ENCODE peak calls at places on chromosomes 16 and 17, in four cellular contexts. One of them, this sample, is unnamed.
A peak's percentile ranks its signal among the peaks of the same experiment; 100 is the strongest.

GRCh38 chr16:48818257-48818656 is 208.3 kb upstream of the N4BP1 start:
- DNase-seq in psoas muscle: no peak
- DNase-seq in AG08395: no peak
- DNase-seq in ureter: no peak
- DNase-seq in this sample: no peak

GRCh38 chr16:69105501-69106361 is at the start of gene HAS3:
- DNase-seq in psoas muscle: no peak
- DNase-seq in AG08395: peak; percentile 66
- DNase-seq in ureter: peak; percentile 67
- DNase-seq in this sample: peak; percentile 40

GRCh38 chr16:86951831-86952598 is 365.2 kb downstream of the C16orf95 start:
- DNase-seq in psoas muscle: peak; percentile 51
- DNase-seq in ureter: no peak
- DNase-seq in AG08395: peak; percentile 89
- DNase-seq in this sample: no peak

GRCh38 chr17:49508061-49508865 is 13.2 kb downstream of the NGFR start:
- DNase-seq in psoas muscle: no peak
- DNase-seq in ureter: peak; percentile 85
- DNase-seq in AG08395: peak; percentile 41
- DNase-seq in this sample: no peak

GRCh38 chr17:33888455-33888854 is 366.6 kb upstream of the CCL2 start:
- DNase-seq in ureter: no peak
- DNase-seq in psoas muscle: no peak
- DNase-seq in AG08395: peak; percentile 56
- DNase-seq in this sample: no peak

GRCh38 chr17:51397361-51398127 is 137.2 kb downstream of the UTP18 start:
- DNase-seq in psoas muscle: no peak
- DNase-seq in AG08395: peak; percentile 3
- DNase-seq in ureter: no peak
- DNase-seq in this sample: no peak

GRCh38 chr17:34354637-34355036 is 1.6 kb upstream of the CCL13 start:
- DNase-seq in psoas muscle: no peak
- DNase-seq in ureter: no peak
- DNase-seq in AG08395: no peak
- DNase-seq in this sample: no peak

GRCh38 chr16:72099377-72099818 is 5.8 kb downstream of the DHX38 start:
- DNase-seq in AG08395: peak; percentile 74
- DNase-seq in ureter: no peak
- DNase-seq in psoas muscle: no peak
- DNase-seq in this sample: peak; percentile 28

GRCh38 chr16:75105306-75106061 is 11.1 kb downstream of the LDHD start:
- DNase-seq in AG08395: peak; percentile 30
- DNase-seq in psoas muscle: no peak
- DNase-seq in ureter: peak; percentile 74
- DNase-seq in this sample: no peak

GRCh38 chr16:58426095-58426494 is 33.8 kb downstream of the GINS3 start:
- DNase-seq in ureter: no peak
- DNase-seq in psoas muscle: no peak
- DNase-seq in AG08395: no peak
- DNase-seq in this sample: no peak

GRCh38 chr17:63840591-63841349 is 1.7 kb downstream of the SMARCD2 start:
- DNase-seq in ureter: no peak
- DNase-seq in psoas muscle: peak; percentile 60
- DNase-seq in AG08395: no peak
- DNase-seq in this sample: no peak

GRCh38 chr17:60318830-60319229 is 73.1 kb downstream of the USP32 start:
- DNase-seq in AG08395: no peak
- DNase-seq in psoas muscle: no peak
- DNase-seq in ureter: no peak
- DNase-seq in this sample: no peak

GRCh38 chr17:80895366-80895765 is 96.3 kb upstream of the CHMP6 start:
- DNase-seq in ureter: no peak
- DNase-seq in AG08395: no peak
- DNase-seq in psoas muscle: no peak
- DNase-seq in this sample: no peak

GRCh38 chr16:88970539-88971065 is 6.4 kb downstream of the CBFA2T3 start:
- DNase-seq in psoas muscle: no peak
- DNase-seq in ureter: no peak
- DNase-seq in AG08395: no peak
- DNase-seq in this sample: no peak

GRCh38 chr17:16428098-16428882 is 12.9 kb downstream of the TRPV2 start:
- DNase-seq in AG08395: peak; percentile 80
- DNase-seq in psoas muscle: peak; percentile 43
- DNase-seq in ureter: no peak
- DNase-seq in this sample: no peak

GRCh38 chr17:76612977-76613851 is 27.6 kb upstream of the ST6GALNAC2 start:
- DNase-seq in ureter: no peak
- DNase-seq in AG08395: no peak
- DNase-seq in psoas muscle: no peak
- DNase-seq in this sample: no peak

GRCh38 chr16:29877266-29877961 is 14.4 kb upstream of the CDIPT start:
- DNase-seq in AG08395: peak; percentile 24
- DNase-seq in ureter: no peak
- DNase-seq in psoas muscle: no peak
- DNase-seq in this sample: no peak

GRCh38 chr16:11909653-11910551 is 5.9 kb downstream of the GSPT1 start:
- DNase-seq in ureter: no peak
- DNase-seq in AG08395: peak; percentile 49
- DNase-seq in psoas muscle: no peak
- DNase-seq in this sample: no peak

GRCh38 chr17:62899349-62899748 is 66.7 kb upstream of the TANC2 start:
- DNase-seq in ureter: no peak
- DNase-seq in AG08395: no peak
- DNase-seq in psoas muscle: no peak
- DNase-seq in this sample: no peak

This sample was measured in NCI-H2227 treated with DMSO at 0.1 percent for 48 hours.